ENCODE peak calls at places on chromosomes 5 and 9, in six cellular contexts. S is effector memory CD4-positive, alpha-beta T cell; V is psoas muscle; N is tibial nerve; X is GM23248; H is A673. U is an unnamed sample. For H3K9me3, the result is how much of the 10 kb centered on the place peaks cover.

GRCh38 chr9:77802512-77803293 is 154.6 kb upstream of the GNA14 start:
- DNase-seq in S (no peak), V (no peak), N (no peak), X (no peak), H (no peak), U (no peak)

GRCh38 chr9:132411091-132411508 is 1.1 kb downstream of the CFAP77 start:
- DNase-seq in S (peak), V (no peak), N (no peak), X (peak), H (peak), U (peak)

GRCh38 chr5:170420809-170421412 is 31.7 kb upstream of the KCNMB1 start:
- DNase-seq in S (peak), V (peak), N (peak), X (peak), H (peak), U (peak)

GRCh38 chr5:114314061-114314460 is 47.8 kb upstream of the KCNN2 start:
- DNase-seq in S (no peak), V (no peak), N (no peak), X (no peak), H (no peak), U (no peak)

GRCh38 chr5:137649228-137649890 is 86.5 kb downstream of the KLHL3 start:
- DNase-seq in S (no peak), V (no peak), N (no peak), X (peak), H (peak), U (peak)

GRCh38 chr5:54518146-54519082 is 855 bp downstream of the SNX18 start:
- DNase-seq in S (no peak), V (peak), N (peak), X (peak), H (peak), U (peak)

GRCh38 chr9:2655411-2655901 is 33.9 kb downstream of the VLDLR start:
- DNase-seq in S (no peak), V (no peak), N (no peak), X (peak), H (peak), U (no peak)

GRCh38 chr5:140214831-140215230 is 39.8 kb downstream of the CYSTM1 start:
- DNase-seq in S (no peak), V (peak), N (no peak), X (peak), H (no peak), U (no peak)

GRCh38 chr9:69145148-69145547 is 28.9 kb upstream of the TJP2 start:
- DNase-seq in S (no peak), V (no peak), N (no peak), X (peak), H (peak), U (no peak)

GRCh38 chr9:108603141-108603540 is 252.6 kb downstream of the ACTL7B start:
- DNase-seq in S (no peak), V (no peak), N (no peak), X (no peak), H (no peak), U (no peak)

GRCh38 chr5:134133995-134134541 is 19.6 kb downstream of the TCF7 start:
- DNase-seq in S (no peak), V (no peak), N (peak), X (no peak), H (no peak), U (no peak)

GRCh38 chr5:89560724-89561123 is 677.7 kb upstream of the MEF2C start:
- DNase-seq in S (no peak), V (no peak), N (no peak), X (no peak), H (peak), U (no peak)

GRCh38 chr9:124960409-124960752 is 19.5 kb upstream of the GOLGA1 start:
- DNase-seq in S (no peak), V (no peak), N (no peak), X (peak), H (no peak), U (no peak)

GRCh38 chr5:73748510-73749410 is 122.8 kb downstream of the ARHGEF28 start:
- DNase-seq in S (no peak), V (peak), N (peak), X (no peak), H (no peak), U (peak)

GRCh38 chr9:4117835-4118610 is 181.8 kb downstream of the GLIS3 start:
- DNase-seq in S (peak), V (no peak), N (no peak), X (no peak), H (peak), U (peak)

GRCh38 chr9:116837038-116837998 is 150.2 kb downstream of the TRIM32 start:
- DNase-seq in S (no peak), V (no peak), N (no peak), X (no peak), H (no peak), U (no peak)

GRCh38 chr9:89463986-89464901 is 33.7 kb downstream of the SEMA4D start:
- DNase-seq in S (peak), V (no peak), N (no peak), X (no peak), H (no peak), U (no peak)

GRCh38 chr9:82763631-82764030 is 299.3 kb downstream of the RASEF start:
- DNase-seq in S (no peak), V (no peak), N (no peak), X (no peak), H (no peak), U (no peak)

GRCh38 chr5:155293605-155294178 is 280.1 kb downstream of the KIF4B start:
- DNase-seq in S (no peak), V (no peak), N (no peak), X (no peak), H (no peak), U (peak)

GRCh38 chr9:14165376-14166035 is 148.4 kb downstream of the NFIB start:
- DNase-seq in S (no peak), V (no peak), N (no peak), X (no peak), H (no peak), U (no peak)

GRCh38 chr9:130368631-130369103 is 76.1 kb upstream of the ASS1 start:
- DNase-seq in S (no peak), V (no peak), N (no peak), X (peak), H (peak), U (peak)

GRCh38 chr5:97162045-97162444 is 19.6 kb upstream of the LIX1 start:
- DNase-seq in S (peak), V (no peak), N (no peak), X (peak), H (peak), U (peak)

GRCh38 chr9:125409637-125410521 is 148.3 kb downstream of the GAPVD1 start:
- DNase-seq in S (no peak), V (peak), N (no peak), X (peak), H (peak), U (peak)

GRCh38 chr5:34002629-34003328 is 5.1 kb downstream of the AMACR start:
- DNase-seq in S (no peak), V (no peak), N (no peak), X (no peak), H (no peak), U (no peak)

GRCh38 chr9:92723801-92724323 is 40.8 kb downstream of the BICD2 start:
- DNase-seq in S (no peak), V (no peak), N (no peak), X (no peak), H (no peak), U (no peak)

GRCh38 chr5:130050585-130050984 is 146.3 kb downstream of the CHSY3 start:
- DNase-seq in S (no peak), V (no peak), N (no peak), X (no peak), H (no peak), U (no peak)

GRCh38 chr9:135269912-135270630 is 182.6 kb downstream of the OLFM1 start:
- DNase-seq in S (no peak), V (no peak), N (no peak), X (no peak), H (no peak), U (no peak)

GRCh38 chr9:135262248-135262647 is 174.8 kb downstream of the OLFM1 start:
- DNase-seq in S (no peak), V (no peak), N (no peak), X (no peak), H (no peak), U (no peak)

GRCh38 chr9:135265931-135266330 is 178.5 kb downstream of the OLFM1 start:
- DNase-seq in S (no peak), V (no peak), N (no peak), X (no peak), H (no peak), U (no peak)

GRCh38 chr9:135268981-135269380 is 181.5 kb downstream of the OLFM1 start:
- DNase-seq in S (no peak), V (no peak), N (no peak), X (no peak), H (no peak), U (no peak)

DNA sequence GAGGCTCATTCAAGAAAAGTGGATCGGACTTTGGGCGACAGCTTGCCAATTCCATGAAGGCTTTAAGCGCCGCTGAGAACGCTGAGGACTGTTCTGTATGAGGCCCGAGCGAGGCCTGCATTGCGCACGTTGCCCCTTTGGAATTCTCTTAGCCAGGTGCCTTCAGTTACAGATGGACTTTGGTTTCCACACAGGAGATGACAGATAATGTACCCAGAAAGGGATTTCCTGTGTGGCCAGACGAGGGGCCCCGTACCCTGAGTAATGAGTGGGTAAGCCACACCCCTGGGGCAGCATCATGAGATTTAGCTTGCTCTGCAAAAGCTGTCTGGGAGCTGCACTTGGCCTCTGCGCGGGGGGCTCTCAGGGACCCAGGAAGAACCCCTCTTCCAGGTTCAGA is 179.9 kb downstream of the OLFM1 start:
- DNase-seq in S (no peak), V (no peak), N (no peak), X (no peak), H (no peak), U (no peak)
- H3K9me3 ChIP-seq in S (under half), V (under half), N (under half), X (under half), H (under half), U (under half)

DNA sequence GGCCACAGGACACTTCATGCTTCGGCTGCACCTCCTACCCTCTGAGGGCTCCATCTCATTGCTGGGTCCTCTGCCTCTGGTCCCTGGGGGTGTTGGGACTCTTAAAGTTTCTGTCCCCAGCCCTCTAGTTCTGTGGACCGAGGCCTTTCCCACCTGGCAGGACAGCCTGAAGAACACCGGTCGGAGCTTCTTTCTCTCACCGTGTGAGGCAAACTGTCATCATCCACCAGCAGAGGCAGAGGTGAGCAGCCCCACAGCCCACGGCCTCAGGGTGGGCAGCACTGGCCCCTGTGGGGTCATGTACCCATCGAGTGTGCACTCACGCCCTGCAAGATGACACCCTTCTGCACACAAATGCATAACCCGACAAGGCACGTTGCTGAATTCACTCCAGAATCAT is 49.9 kb downstream of the IRX2 start:
- DNase-seq in S (no peak), V (no peak), N (no peak), X (no peak), H (no peak), U (no peak)
- H3K9me3 ChIP-seq in S (under half), V (under half), N (under half), X (under half), H (under half), U (under half)

DNA sequence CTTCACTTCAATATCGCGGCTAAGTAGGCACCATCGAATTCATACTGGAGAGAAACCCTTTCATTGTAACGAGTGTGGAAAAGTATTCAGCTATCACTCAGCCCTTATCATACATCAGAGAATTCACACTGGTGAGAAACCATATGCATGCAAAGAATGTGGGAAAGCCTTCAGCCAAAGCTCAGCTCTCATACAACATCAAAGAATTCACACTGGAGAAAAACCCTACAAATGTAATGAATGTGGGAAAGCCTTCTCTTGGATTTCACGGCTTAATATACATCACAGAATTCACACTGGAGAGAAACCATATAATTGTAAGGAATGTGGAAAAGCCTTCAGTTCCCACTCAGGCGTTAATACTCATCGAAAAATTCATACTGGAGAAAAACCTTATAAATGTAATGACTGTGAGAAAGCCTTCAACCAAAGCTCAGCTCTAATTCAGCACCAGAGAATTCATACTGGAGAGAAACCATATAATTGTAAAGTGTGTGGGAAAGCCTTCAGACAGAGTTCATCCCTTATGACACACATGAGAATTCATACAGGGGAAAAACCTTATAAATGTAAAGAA is 9.5 kb downstream of the ZNF879 start:
- DNase-seq in S (no peak), V (no peak), N (no peak), X (peak), H (no peak), U (no peak)
- H3K9me3 ChIP-seq in S (half or more), V (half or more), N (half or more), X (under half), H (half or more), U (under half)

GRCh38 chr9:137947012-137947411 is 69.4 kb downstream of the CACNA1B start:
- DNase-seq in S (no peak), V (no peak), N (no peak), X (no peak), H (no peak), U (no peak)
- H3K9me3 ChIP-seq in S (under half), V (under half), N (under half), X (under half), H (under half), U (under half)

DNA sequence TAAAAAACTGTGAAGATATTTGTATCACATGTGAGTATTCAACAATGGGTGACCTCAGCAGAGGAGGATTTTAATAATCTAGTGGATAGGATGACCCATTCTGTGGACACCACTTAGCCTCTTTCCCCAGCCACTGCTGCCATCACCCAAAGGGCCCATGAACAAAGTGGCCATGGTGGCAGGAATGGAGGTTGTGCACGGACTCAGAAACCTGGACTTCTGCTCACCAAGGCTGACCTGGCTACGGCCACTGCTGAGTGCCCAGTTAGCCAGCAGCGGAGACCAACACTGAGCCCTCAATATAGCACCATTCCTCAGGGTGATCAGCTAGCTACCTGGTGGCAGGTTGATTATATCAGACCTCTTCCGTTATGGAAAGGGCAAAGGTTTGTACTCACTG is 1410.4 kb upstream of the CDH9 start:
- DNase-seq in S (no peak), V (no peak), N (no peak), X (no peak), H (no peak), U (no peak)
- H3K9me3 ChIP-seq in S (under half), V (under half), N (under half), X (under half), H (under half), U (under half)